ENCODE peak calls at places on chromosomes 2 and 18, in nine cellular contexts. C, R, S, F, T, G, B, I and O are unnamed samples.

GRCh38 chr2:227477291-227477690 is 5.3 kb downstream of the AGFG1 start:
- DNase-seq in B (no peak), G (no peak), T (no peak), C (no peak), S (no peak), I (no peak), R (no peak), F (peak), O (no peak)

GRCh38 chr18:23851470-23852002 is 162.3 kb downstream of the LAMA3 start:
- DNase-seq in B (no peak), G (no peak), I (no peak), S (no peak), F (no peak), C (no peak), T (no peak), R (no peak), O (no peak)

GRCh38 chr2:154623819-154624218 is 74.7 kb upstream of the KCNJ3 start:
- DNase-seq in F (peak), R (no peak), B (peak), I (peak), T (peak), S (peak), G (peak), C (peak), O (peak)

GRCh38 chr2:27640722-27641245 is 11.9 kb downstream of the GPN1 start:
- DNase-seq in F (no peak), I (no peak), C (no peak), T (no peak), G (no peak), S (no peak), R (no peak), B (no peak), O (no peak)

GRCh38 chr2:103435010-103435409 is 673.2 kb downstream of the TMEM182 start:
- DNase-seq in I (peak), B (no peak), S (no peak), T (no peak), R (no peak), G (no peak), C (no peak), F (no peak), O (no peak)

GRCh38 chr2:40318931-40319330 is 133.0 kb downstream of the SLC8A1 start:
- DNase-seq in B (no peak), R (no peak), C (no peak), S (no peak), I (no peak), F (no peak), G (no peak), T (no peak), O (no peak)

GRCh38 chr2:206701952-206702630 is 16.1 kb downstream of the DYTN start:
- DNase-seq in C (no peak), F (no peak), S (no peak), R (no peak), G (no peak), B (no peak), I (no peak), T (no peak), O (no peak)

GRCh38 chr2:240557808-240558207 is at the start of gene ANKMY1:
- DNase-seq in F (peak), R (peak), G (peak), B (peak), I (peak), C (peak), S (peak), T (peak), O (peak)

GRCh38 chr2:61658841-61659780 is 121.0 kb upstream of the XPO1 start:
- DNase-seq in R (no peak), B (peak), C (no peak), G (peak), S (no peak), F (peak), I (peak), T (peak), O (no peak)

GRCh38 chr2:33681333-33681732 is 82.2 kb upstream of the FAM98A start:
- DNase-seq in R (no peak), C (no peak), G (no peak), T (no peak), B (no peak), I (peak), S (no peak), F (no peak), O (no peak)

GRCh38 chr2:56565143-56565542 is 381.4 kb downstream of the CCDC85A start:
- DNase-seq in G (no peak), R (no peak), S (no peak), T (no peak), I (peak), B (no peak), C (no peak), F (no peak), O (no peak)

GRCh38 chr2:190603374-190603773 is 45.5 kb upstream of the NAB1 start:
- DNase-seq in B (no peak), G (no peak), T (no peak), R (no peak), F (no peak), S (no peak), C (no peak), I (no peak), O (no peak)

GRCh38 chr2:177106212-177106611 is 106.4 kb upstream of the HNRNPA3 start:
- DNase-seq in C (no peak), S (no peak), B (no peak), T (no peak), R (no peak), G (peak), I (no peak), F (no peak), O (no peak)

GRCh38 chr18:76988827-76989646 is 143.5 kb downstream of the MBP start:
- DNase-seq in S (no peak), B (no peak), C (no peak), T (no peak), G (peak), F (no peak), I (no peak), R (no peak), O (no peak)

GRCh38 chr18:48367557-48367956 is 41.6 kb downstream of the ZBTB7C start:
- DNase-seq in R (no peak), F (no peak), B (no peak), I (no peak), S (no peak), T (no peak), G (no peak), C (peak), O (no peak)

GRCh38 chr2:240131296-240131695 is 4.8 kb downstream of the COPS9 start:
- DNase-seq in S (no peak), R (peak), I (no peak), B (no peak), T (peak), F (no peak), G (no peak), C (no peak), O (no peak)

GRCh38 chr18:51234117-51235010 is 36.9 kb upstream of the MEX3C start:
- DNase-seq in S (no peak), G (peak), C (no peak), T (no peak), R (no peak), I (no peak), B (peak), F (peak), O (no peak)

GRCh38 chr2:135825855-135826190 is 11.2 kb downstream of the LCT start:
- DNase-seq in F (no peak), T (no peak), S (no peak), G (no peak), I (no peak), C (no peak), B (no peak), R (no peak), O (no peak)

GRCh38 chr2:184520441-184520840 is 77.9 kb upstream of the ZNF804A start:
- DNase-seq in R (no peak), S (no peak), C (no peak), B (no peak), F (no peak), T (no peak), G (no peak), I (no peak), O (no peak)

GRCh38 chr2:18630101-18630500 is 40.7 kb upstream of the NT5C1B start:
- DNase-seq in T (no peak), F (peak), C (no peak), G (no peak), B (no peak), S (peak), I (peak), R (no peak), O (no peak)

GRCh38 chr2:215931256-215931903 is 82.0 kb downstream of the MREG start:
- DNase-seq in S (peak), I (peak), B (peak), G (peak), C (peak), T (peak), R (peak), F (peak), O (no peak)

GRCh38 chr2:42051168-42052125 is 3.6 kb downstream of the PKDCC start:
- DNase-seq in F (no peak), R (no peak), I (no peak), C (no peak), S (no peak), T (no peak), B (no peak), G (no peak), O (no peak)
- H3K4me3 ChIP-seq in F (no peak), R (peak), I (no peak), C (no peak), S (no peak), T (no peak), B (no peak), G (no peak), O (peak)

GRCh38 chr2:160300203-160300602 is 100.1 kb upstream of the ITGB6 start:
- DNase-seq in G (no peak), C (no peak), I (no peak), F (no peak), S (no peak), T (no peak), R (no peak), B (no peak), O (no peak)
- H3K4me3 ChIP-seq in G (no peak), C (no peak), I (no peak), F (no peak), S (no peak), T (no peak), R (no peak), B (no peak), O (no peak)

GRCh38 chr2:201775326-201775725 is 5.4 kb downstream of the ALS2 start:
- DNase-seq in T (no peak), F (no peak), S (no peak), I (no peak), C (no peak), B (no peak), R (no peak), G (no peak), O (no peak)
- H3K4me3 ChIP-seq in T (no peak), F (no peak), S (no peak), I (no peak), C (no peak), B (no peak), R (no peak), G (no peak), O (no peak)

GRCh38 chr2:31813016-31813415 is 197.8 kb downstream of the MEMO1 start:
- DNase-seq in I (no peak), G (no peak), B (no peak), R (no peak), F (no peak), C (no peak), S (no peak), T (no peak), O (no peak)

GRCh38 chr2:31810200-31810917 is 200.4 kb downstream of the MEMO1 start:
- DNase-seq in C (no peak), R (no peak), F (no peak), I (no peak), B (no peak), G (no peak), S (no peak), T (no peak), O (no peak)

DNA sequence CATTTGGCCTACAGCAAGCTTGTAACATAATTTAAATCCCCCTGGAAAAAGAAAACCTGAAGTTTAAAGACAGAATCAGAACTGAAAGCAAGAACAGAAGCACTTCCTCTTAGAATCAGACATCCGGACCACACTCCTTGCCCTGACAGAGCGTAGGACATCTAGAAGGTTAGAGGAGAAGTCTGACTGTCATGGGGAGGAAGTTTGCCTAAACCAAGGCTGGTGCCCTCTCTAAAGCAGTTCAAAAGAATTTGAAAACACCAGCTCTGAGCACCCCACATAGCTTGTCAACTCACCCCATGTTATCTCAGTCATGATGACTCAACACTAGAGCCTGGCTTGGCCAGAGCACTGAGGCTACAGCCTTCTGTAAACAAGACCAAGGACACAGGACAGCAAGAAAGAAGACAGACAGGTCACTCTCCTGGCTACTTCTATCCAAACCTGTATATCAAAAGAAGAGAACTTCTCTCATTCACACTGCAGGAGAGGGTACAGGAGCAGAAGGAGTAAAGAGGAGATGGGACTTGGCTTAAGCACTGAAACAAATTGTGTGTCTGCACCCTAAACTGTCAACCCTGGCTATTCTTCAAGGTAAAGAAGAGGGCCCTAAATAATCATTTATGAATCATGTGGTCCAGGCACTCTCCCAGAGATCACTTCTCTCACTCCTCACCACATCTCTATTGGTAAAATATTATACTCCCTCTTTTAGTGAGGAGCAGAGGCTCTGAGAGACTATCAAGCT is 198.6 kb downstream of the MEMO1 start:
- DNase-seq in I (no peak), F (peak), R (no peak), T (peak), B (peak), S (peak), G (peak), C (no peak), O (no peak)
- H3K4me3 ChIP-seq in I (no peak), F (no peak), R (no peak), T (no peak), B (peak), S (no peak), G (no peak), C (no peak), O (no peak)

GRCh38 chr2:52036853-52037252 is 1004.9 kb upstream of the NRXN1 start:
- DNase-seq in C (no peak), F (no peak), R (no peak), I (no peak), S (no peak), T (no peak), B (no peak), G (no peak), O (no peak)
- H3K4me3 ChIP-seq in C (no peak), F (no peak), R (no peak), I (no peak), S (no peak), T (no peak), B (no peak), G (no peak), O (no peak)

DNA sequence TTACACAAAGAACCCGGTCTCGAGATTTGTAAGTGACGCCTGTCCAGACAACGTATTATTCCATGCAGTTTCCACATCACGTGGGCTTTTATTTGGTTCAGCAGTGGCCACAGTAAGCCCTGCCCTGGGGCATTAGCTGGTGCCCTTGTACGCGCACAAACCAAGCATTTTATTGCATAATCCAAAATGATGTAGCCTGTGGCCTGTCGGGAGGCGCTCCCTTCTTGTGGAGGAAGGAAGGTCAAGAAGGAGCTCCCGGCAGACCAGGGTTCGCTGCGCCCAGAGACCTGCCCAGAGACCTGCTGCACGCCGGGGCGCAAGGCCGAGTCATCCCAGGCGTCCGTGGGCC is 179.6 kb upstream of the ALKAL2 start:
- DNase-seq in C (no peak), F (no peak), G (no peak), T (no peak), S (no peak), I (no peak), B (no peak), R (no peak), O (no peak)
- H3K4me3 ChIP-seq in C (no peak), F (no peak), G (no peak), T (no peak), S (no peak), I (no peak), B (no peak), R (no peak), O (no peak)

DNA sequence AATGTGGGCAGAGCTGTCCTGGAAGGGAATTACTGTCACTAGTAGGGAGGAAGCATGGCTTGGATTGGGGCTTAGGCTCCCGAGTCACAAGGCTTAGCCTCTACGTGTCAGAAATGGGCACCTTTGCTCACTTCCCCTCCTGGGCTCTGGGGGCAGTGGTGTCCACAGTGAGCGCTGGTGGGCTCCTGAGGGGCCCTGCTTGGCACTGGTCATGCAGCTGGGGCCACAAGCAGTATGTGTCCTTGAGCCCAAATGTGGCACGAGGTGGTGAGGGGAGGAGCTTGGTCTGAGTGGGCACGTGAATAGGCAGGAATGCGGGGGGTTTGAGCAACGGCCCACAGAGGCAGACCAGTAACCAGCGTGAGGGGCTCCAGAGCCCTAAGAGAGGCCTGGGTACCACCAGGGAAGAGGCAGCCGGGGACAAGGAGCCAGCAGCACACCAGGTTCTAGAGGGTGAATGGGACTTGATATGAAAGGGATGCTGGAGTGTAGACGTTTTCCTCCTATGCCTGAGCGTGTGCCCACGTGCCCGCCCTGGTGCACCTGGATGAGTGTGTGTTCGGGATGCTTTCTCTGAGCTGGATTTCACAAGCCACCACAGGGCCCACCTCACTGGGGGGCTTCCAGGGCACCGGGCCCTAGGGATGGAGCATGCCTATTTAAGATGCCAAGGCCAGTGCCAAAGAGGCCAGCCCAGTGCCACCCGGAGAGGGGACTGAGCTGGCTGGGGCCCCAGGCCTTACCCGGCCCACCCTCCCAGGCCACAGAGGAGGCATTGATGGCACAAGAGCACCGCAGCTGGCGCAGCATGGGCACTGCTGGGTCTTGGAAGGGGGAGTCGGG is 22.8 kb upstream of the PTMA start:
- DNase-seq in T (no peak), I (no peak), C (peak), R (no peak), G (no peak), S (no peak), B (no peak), F (no peak), O (no peak)
- H3K4me3 ChIP-seq in T (no peak), I (no peak), C (no peak), R (no peak), G (no peak), S (no peak), B (no peak), F (no peak), O (no peak)

GRCh38 chr2:64860321-64860751 is 128.9 kb upstream of the SLC1A4 start:
- DNase-seq in B (no peak), R (peak), C (no peak), T (peak), G (peak), S (no peak), F (no peak), I (no peak), O (peak)
- H3K4me3 ChIP-seq in B (no peak), R (no peak), C (no peak), T (no peak), G (peak), S (no peak), F (no peak), I (no peak), O (no peak)